ENCODE peak calls at places on chromosomes 16 and 17, in ten cellular contexts. T, E, W, I, M, V, Z, N, U and H are unnamed samples.

GRCh38 chr16:49858200-49859129 is 2.6 kb upstream of the ZNF423 start:
- DNase-seq in T (peak; percentile 29), E (no peak), W (peak; percentile 70), I (peak; percentile 72), M (peak; percentile 75), V (no peak), Z (no peak), N (no peak), U (peak; percentile 51), H (peak; percentile 6)

GRCh38 chr16:47636501-47637090 is 175.5 kb downstream of the PHKB start:
- DNase-seq in T (no peak), E (no peak), W (no peak), I (no peak), M (no peak), V (no peak), Z (no peak), N (no peak), U (no peak), H (no peak)

GRCh38 chr16:87324411-87325275 is 7.5 kb upstream of the C16orf95 start:
- DNase-seq in T (peak; percentile 67), E (no peak), W (peak; percentile 33), I (peak; percentile 51), M (peak; percentile 37), V (no peak), Z (peak; percentile 10), N (no peak), U (peak; percentile 23), H (peak; percentile 22)

GRCh38 chr17:10067446-10068143 is 130.8 kb downstream of the GAS7 start:
- DNase-seq in T (no peak), E (no peak), W (no peak), I (no peak), M (no peak), V (no peak), Z (no peak), N (no peak), U (no peak), H (no peak)

GRCh38 chr16:13915033-13915635 is 4.8 kb upstream of the ERCC4 start:
- DNase-seq in T (no peak), E (no peak), W (no peak), I (no peak), M (no peak), V (no peak), Z (no peak), N (no peak), U (no peak), H (no peak)

GRCh38 chr17:38509772-38510423 is 81.6 kb downstream of the ARHGAP23 start:
- DNase-seq in T (peak; percentile 56), E (no peak), W (peak; percentile 38), I (no peak), M (peak; percentile 24), V (no peak), Z (no peak), N (no peak), U (peak; percentile 43), H (no peak)

GRCh38 chr17:46783031-46783593 is 35.4 kb downstream of the WNT3 start:
- DNase-seq in T (no peak), E (no peak), W (no peak), I (peak; percentile 64), M (no peak), V (no peak), Z (no peak), N (no peak), U (no peak), H (peak; percentile 37)

GRCh38 chr16:11989238-11990160 is 13.0 kb downstream of the SNX29 start:
- DNase-seq in T (no peak), E (no peak), W (peak; percentile 22), I (no peak), M (no peak), V (no peak), Z (no peak), N (no peak), U (no peak), H (no peak)

GRCh38 chr17:38466346-38467315 is 38.4 kb downstream of the ARHGAP23 start:
- DNase-seq in T (no peak), E (no peak), W (no peak), I (no peak), M (no peak), V (no peak), Z (no peak), N (no peak), U (no peak), H (no peak)

GRCh38 chr17:58047751-58048150 is 35.5 kb upstream of the DYNLL2 start:
- DNase-seq in T (no peak), E (no peak), W (no peak), I (no peak), M (no peak), V (no peak), Z (peak; percentile 70), N (no peak), U (no peak), H (no peak)

GRCh38 chr17:58056476-58056875 is 26.7 kb upstream of the DYNLL2 start:
- DNase-seq in T (no peak), E (no peak), W (no peak), I (no peak), M (no peak), V (no peak), Z (no peak), N (no peak), U (no peak), H (no peak)

GRCh38 chr17:58054641-58055040 is 28.6 kb upstream of the DYNLL2 start:
- DNase-seq in T (no peak), E (no peak), W (no peak), I (no peak), M (no peak), V (no peak), Z (no peak), N (no peak), U (no peak), H (no peak)

GRCh38 chr17:58049533-58049932 is 33.7 kb upstream of the DYNLL2 start:
- DNase-seq in T (no peak), E (no peak), W (no peak), I (no peak), M (no peak), V (no peak), Z (no peak), N (no peak), U (no peak), H (no peak)

GRCh38 chr17:58052951-58053715 is 30.1 kb upstream of the DYNLL2 start:
- DNase-seq in T (no peak), E (no peak), W (no peak), I (no peak), M (no peak), V (no peak), Z (peak; percentile 3), N (no peak), U (no peak), H (no peak)
- TF ChIP-seq CTCF in T (no peak), E (no peak), W (no peak), I (no peak), M (no peak), V (no peak), Z (no peak), N (no peak), U (no peak), H (no peak)

DNA sequence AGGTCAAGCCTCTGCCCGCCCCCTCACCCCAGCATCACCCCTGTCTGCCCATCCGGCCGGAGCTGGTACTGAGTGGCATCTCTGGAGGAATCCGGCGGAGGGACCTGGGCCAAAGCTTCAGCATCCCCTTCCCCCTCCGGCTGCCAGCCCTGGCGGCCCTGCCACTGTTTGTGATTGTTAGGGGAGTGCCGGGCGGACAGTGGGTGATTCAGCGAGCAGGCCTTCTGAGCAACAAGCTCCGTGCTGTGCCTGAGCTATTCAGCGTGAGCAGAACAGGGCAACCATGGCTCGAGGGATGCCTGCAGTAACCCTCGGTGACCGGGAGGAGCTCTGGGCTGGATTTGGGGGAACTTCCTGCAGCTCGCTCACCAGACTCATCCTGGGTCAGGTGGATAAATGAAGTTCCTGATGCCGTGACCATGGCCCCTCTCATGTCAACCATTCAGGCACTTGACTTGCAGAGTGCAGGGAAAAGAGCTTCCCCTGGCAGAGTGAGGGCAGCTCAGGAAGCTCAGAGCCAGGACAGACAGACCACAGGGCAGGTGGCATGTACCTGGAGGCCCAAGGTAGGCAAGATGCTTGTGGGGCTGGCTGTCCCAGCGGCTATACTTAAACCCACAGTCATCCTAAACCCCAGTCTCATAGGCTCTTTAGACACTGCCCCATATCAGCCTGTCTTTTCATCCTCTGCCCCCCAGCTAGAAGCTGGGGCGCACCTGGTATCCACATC is 24.3 kb upstream of the MLKL start:
- DNase-seq in T (no peak), E (peak; percentile 35), W (peak; percentile 42), I (no peak), M (peak; percentile 51), V (no peak), Z (no peak), N (no peak), U (peak; percentile 76), H (peak; percentile 68)
- TF ChIP-seq CTCF in T (no peak), E (peak; percentile 56), W (peak; percentile 10), I (no peak), M (peak; percentile 34), V (no peak), Z (peak; percentile 10), N (no peak), U (peak; percentile 49), H (peak; percentile 17)

DNA sequence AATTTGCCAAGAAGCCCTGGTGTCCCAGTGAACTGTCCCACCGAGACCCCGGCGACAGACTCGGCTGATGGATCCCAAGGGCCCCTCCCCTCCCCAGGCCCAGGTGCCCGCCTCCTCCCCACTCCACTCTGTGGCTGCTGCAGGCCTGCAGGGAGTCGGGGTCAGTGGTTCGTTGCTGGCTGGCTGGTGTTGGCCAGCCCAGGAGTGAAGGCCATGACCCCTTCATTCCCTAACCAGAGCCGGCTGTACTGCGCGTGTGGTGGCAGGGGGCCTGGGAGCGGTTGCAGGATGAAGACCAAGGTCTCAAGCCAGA is 9.2 kb upstream of the TBX2 start:
- DNase-seq in T (no peak), E (no peak), W (no peak), I (no peak), M (no peak), V (no peak), Z (no peak), N (no peak), U (no peak), H (no peak)
- TF ChIP-seq CTCF in T (no peak), E (no peak), W (no peak), I (no peak), M (no peak), V (no peak), Z (no peak), N (no peak), U (no peak), H (no peak)

GRCh38 chr17:28717578-28718316 is at the start of gene RAB34:
- DNase-seq in T (no peak), E (peak; percentile 66), W (peak; percentile 94), I (peak; percentile 40), M (peak; percentile 95), V (peak; percentile 83), Z (peak; percentile 88), N (peak; percentile 69), U (peak; percentile 83), H (peak; percentile 90)
- TF ChIP-seq CTCF in T (no peak), E (no peak), W (peak; percentile 26), I (no peak), M (no peak), V (no peak), Z (peak; percentile 24), N (no peak), U (no peak), H (peak; percentile 26)